ENCODE peak calls at places on chromosomes 11 and 22, in five cellular contexts. U is heart right ventricle, R is Caco-2, K is lung, T is stomach. J is an unnamed sample. For H3K36me3 and H3K9me3, the result is how much of the 10 kb centered on the place peaks cover.

GRCh38 chr11:107619926-107620325 is 29.0 kb downstream of the ELMOD1 start:
- DNase-seq in T (no peak), R (no peak), U (no peak), K (no peak), J (no peak)

GRCh38 chr22:24952837-24953293 is 349 bp downstream of the KIAA1671 start:
- DNase-seq in U (peak), R (peak), T (peak), K (peak), J (no peak)

GRCh38 chr11:102279641-102280170 is 37.6 kb upstream of the BIRC3 start:
- DNase-seq in R (peak), U (no peak), K (no peak), T (no peak), J (no peak)

GRCh38 chr11:111001986-111002616 is 243.4 kb upstream of the POU2AF2 start:
- DNase-seq in R (no peak), U (no peak), T (no peak), K (no peak), J (no peak)

GRCh38 chr22:27609411-27610029 is 192.0 kb downstream of the MN1 start:
- DNase-seq in K (no peak), T (no peak), R (no peak), U (no peak), J (peak)

GRCh38 chr22:41491379-41492100 is 22.6 kb downstream of the ACO2 start:
- DNase-seq in T (no peak), R (no peak), K (no peak), U (no peak), J (no peak)

GRCh38 chr11:129884581-129884980 is 10.8 kb downstream of the NFRKB start:
- DNase-seq in U (no peak), R (no peak), T (no peak), K (no peak), J (no peak)

GRCh38 chr11:70244698-70245097 is 25.8 kb upstream of the PPFIA1 start:
- DNase-seq in R (no peak), U (no peak), K (no peak), T (no peak), J (peak)

GRCh38 chr11:11332141-11332710 is 20.8 kb downstream of the CSNK2A3 start:
- DNase-seq in U (no peak), K (no peak), R (no peak), T (no peak), J (no peak)

GRCh38 chr11:124470516-124471231 is 25.2 kb upstream of the OR8B8 start:
- DNase-seq in T (no peak), R (no peak), K (no peak), U (peak), J (no peak)

GRCh38 chr11:130476200-130476921 is 27.9 kb downstream of the ADAMTS15 start:
- DNase-seq in R (no peak), U (peak), T (no peak), K (no peak), J (no peak)

GRCh38 chr11:27904358-27905055 is 203.4 kb downstream of the KIF18A start:
- DNase-seq in K (no peak), T (no peak), R (no peak), U (no peak), J (no peak)

GRCh38 chr11:121936781-121937447 is 179.1 kb downstream of the BLID start:
- DNase-seq in K (no peak), U (no peak), R (no peak), T (no peak), J (no peak)

GRCh38 chr11:1086171-1087102 is 11.8 kb downstream of the MUC2 start:
- DNase-seq in U (no peak), R (no peak), K (no peak), T (peak), J (no peak)

GRCh38 chr22:21652547-21653545 is 10.7 kb downstream of the SDF2L1 start:
- DNase-seq in K (no peak), T (no peak), U (no peak), R (no peak), J (no peak)

GRCh38 chr22:27685515-27685914 is 116.0 kb downstream of the MN1 start:
- DNase-seq in R (no peak), U (peak), K (no peak), T (peak), J (no peak)

GRCh38 chr22:42919199-42919598 is 62.1 kb upstream of the ARFGAP3 start:
- DNase-seq in U (no peak), K (no peak), R (no peak), T (no peak), J (no peak)

GRCh38 chr11:123773026-123773425 is 18.7 kb upstream of the OR6X1 start:
- DNase-seq in R (no peak), K (no peak), U (no peak), T (no peak), J (no peak)

GRCh38 chr11:32379714-32380113 is 55.6 kb downstream of the WT1 start:
- DNase-seq in R (no peak), K (no peak), U (no peak), T (no peak), J (no peak)

GRCh38 chr11:129412501-129412900 is 36.9 kb downstream of the BARX2 start:
- DNase-seq in T (peak), K (no peak), U (no peak), R (peak), J (no peak)

GRCh38 chr22:26431151-26431995 is 2.3 kb downstream of the ASPHD2 start:
- DNase-seq in U (no peak), T (no peak), K (no peak), R (no peak), J (no peak)

GRCh38 chr11:129950319-129951034 is 52.2 kb downstream of the PRDM10 start:
- DNase-seq in T (no peak), K (peak), R (no peak), U (peak), J (no peak)

DNA sequence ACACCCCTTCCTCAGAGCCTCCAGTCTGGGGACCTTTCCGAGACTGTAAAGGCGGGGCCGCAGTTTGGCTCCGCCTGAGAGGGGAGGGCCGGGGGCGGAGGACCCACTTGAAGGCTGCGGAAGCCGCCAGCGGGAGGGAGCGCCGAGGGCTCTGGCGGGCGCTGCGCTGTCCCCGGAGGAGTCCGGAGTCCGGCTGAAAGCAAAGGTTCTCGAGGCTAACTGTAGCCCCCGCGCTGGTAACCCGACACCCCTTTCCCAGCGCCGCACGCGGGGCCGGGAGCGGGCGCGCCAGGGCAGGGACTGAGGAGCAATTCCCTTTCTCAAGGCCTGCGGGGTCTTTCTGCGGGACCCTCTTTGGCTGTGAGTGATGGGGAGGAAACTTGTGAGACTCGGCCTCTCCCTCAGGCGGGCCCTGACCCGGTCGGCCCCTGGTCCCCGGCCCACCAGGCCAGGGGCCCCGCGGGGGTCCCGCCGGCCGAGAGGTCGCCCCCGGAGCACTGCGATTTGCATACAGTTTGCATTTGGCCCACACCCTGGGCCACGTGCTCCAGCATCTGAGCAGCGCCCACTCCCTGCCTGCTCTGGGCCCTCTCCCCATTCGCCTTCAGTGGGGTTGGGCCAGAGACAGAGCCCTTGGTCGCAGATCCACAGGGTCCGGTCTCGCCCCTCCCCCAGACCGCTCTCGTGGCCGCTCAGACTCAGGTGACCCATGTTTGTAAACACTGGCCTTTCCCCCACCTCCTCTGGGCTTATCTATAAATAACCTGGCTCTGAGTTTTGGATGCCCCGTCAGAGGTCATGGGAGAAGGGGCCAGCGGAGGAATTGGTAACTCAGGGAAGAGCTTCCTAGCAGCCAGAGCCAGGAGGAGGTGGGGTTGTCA is 519 bp upstream of the ART5 start:
- DNase-seq in K (peak), R (peak), U (peak), T (peak), J (peak)
- TF ChIP-seq CTCF in K (no peak), R (no peak), U (no peak), T (no peak), J (no peak)

GRCh38 chr22:30092686-30093085 is 12.4 kb downstream of the HORMAD2 start:
- DNase-seq in K (no peak), U (no peak), R (no peak), T (no peak), J (no peak)
- H3K36me3 ChIP-seq in K (under half), U (under half), R (under half), T (under half), J (under half)

GRCh38 chr11:41146326-41146725 is 313.1 kb downstream of the LRRC4C start:
- DNase-seq in T (no peak), K (no peak), U (no peak), R (no peak), J (no peak)
- H3K9me3 ChIP-seq in T (under half), K (under half), U (under half), R (under half), J (under half)

GRCh38 chr22:28743852-28744251 is 2.0 kb downstream of the HSCB start:
- DNase-seq in T (no peak), U (no peak), R (no peak), K (no peak), J (no peak)

GRCh38 chr22:28736296-28737155 is 5.1 kb downstream of the CHEK2 start:
- DNase-seq in R (no peak), K (no peak), T (no peak), U (no peak), J (no peak)

GRCh38 chr22:28741200-28741757 is 341 bp downstream of the CHEK2 start:
- DNase-seq in U (no peak), R (no peak), K (no peak), T (no peak), J (no peak)

GRCh38 chr22:28742562-28742962 is 723 bp downstream of the HSCB start:
- DNase-seq in T (no peak), K (no peak), U (no peak), R (peak), J (no peak)

GRCh38 chr22:28741758-28742561 is at the start of the genes CHEK2 and HSCB:
- DNase-seq in R (peak), U (peak), K (peak), T (peak), J (peak)
- TF ChIP-seq CTCF in R (peak), U (no peak), K (no peak), T (no peak), J (no peak)

GRCh38 chr11:16859651-16860050 is 121.2 kb downstream of the C11orf58 start:
- DNase-seq in U (no peak), T (no peak), K (no peak), R (peak), J (no peak)

GRCh38 chr11:16862733-16863132 is 124.3 kb downstream of the C11orf58 start:
- DNase-seq in R (peak), U (no peak), K (no peak), T (no peak), J (no peak)

GRCh38 chr11:16860632-16861031 is 122.2 kb downstream of the C11orf58 start:
- DNase-seq in R (no peak), T (no peak), U (no peak), K (no peak), J (no peak)

GRCh38 chr11:16863382-16863781 is 124.9 kb downstream of the C11orf58 start:
- DNase-seq in R (peak), U (peak), T (no peak), K (no peak), J (no peak)

DNA sequence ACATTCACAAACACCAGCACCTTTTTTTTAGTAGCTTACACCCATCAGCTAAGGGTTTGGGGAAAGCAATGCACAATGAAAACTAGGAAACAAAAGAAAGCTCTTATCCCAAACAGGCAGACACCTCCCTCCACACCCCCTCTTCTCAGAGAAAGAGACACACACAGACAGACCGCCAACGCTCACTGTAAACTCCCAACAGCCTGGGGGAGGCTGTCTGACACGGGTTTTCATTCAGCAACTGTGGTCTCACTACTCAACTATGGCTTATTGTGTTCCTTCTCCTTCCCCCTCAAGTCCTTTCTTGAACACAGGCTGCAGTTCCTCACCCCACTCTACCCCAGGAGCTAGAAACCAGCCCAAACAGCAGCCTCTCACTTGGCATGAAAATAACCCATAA is 123.4 kb downstream of the C11orf58 start:
- DNase-seq in R (no peak), U (no peak), K (no peak), T (no peak), J (no peak)
- H3K36me3 ChIP-seq in R (under half), U (under half), K (under half), T (under half), J (under half)

GRCh38 chr11:95849087-95849825 is 59.0 kb downstream of the CEP57 start:
- DNase-seq in T (peak), K (no peak), R (peak), U (peak), J (peak)
- H3K9me3 ChIP-seq in T (under half), K (under half), R (under half), U (under half), J (under half)

GRCh38 chr11:76919887-76920746 is 59.4 kb downstream of the ACER3 start:
- DNase-seq in T (peak), U (peak), R (peak), K (peak), J (peak)
- TF ChIP-seq CTCF in T (peak), U (peak), R (peak), K (peak), J (peak)

GRCh38 chr11:72700026-72700610 is 25.9 kb upstream of the PDE2A start:
- DNase-seq in R (no peak), K (no peak), T (no peak), U (no peak), J (no peak)
- H3K36me3 ChIP-seq in R (under half), K (half or more), T (half or more), U (under half), J (under half)

DNA sequence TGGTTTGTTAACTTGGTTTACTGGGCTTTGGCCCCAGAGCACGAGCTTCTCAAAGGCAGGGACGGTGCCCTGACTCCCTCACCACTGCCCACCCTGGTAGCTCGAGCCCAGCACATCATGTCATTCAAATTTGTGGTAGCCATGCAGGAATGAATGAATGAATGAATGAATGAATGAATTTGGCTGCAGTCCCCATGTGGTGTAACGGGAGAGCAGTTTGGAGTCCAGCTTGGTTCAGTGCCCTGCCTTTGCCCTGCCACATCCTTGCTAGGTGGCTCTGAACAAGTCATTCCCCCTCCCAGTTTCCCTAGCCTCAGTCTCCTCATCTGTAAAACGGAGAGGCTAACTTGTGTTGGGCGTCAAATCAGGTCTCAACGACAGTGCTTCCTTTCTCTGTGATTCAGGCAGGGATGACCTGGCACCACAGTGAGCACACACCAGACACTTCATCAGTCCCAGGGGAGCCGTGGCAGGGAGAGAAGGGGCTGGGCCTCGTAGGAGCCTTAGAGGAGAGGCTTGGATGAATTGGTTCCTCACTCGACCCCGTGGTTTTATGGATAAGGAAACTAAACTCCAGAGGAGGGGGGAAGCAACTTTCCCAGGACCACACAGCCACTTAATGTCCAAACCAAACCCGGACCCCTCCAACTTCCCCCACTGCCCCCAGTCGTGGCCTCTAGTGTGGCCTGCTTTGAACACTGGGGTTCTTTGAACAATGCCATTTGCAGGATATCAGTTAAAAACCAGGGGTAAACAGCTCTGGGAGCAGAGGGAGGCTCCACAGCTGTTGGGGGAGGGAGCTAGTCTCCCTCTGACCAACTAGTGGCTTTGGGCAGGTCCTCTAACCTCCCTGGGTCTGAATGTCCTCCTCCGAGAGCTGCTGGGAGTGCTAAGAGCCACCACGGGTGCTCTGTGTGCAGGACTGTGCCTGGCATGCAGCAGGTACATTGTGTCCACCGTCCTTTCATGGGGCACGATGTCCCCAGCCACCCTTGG is 86.2 kb downstream of the CACNA1I start:
- DNase-seq in K (no peak), R (no peak), U (no peak), T (no peak), J (peak)
- H3K9me3 ChIP-seq in K (under half), R (under half), U (under half), T (under half), J (under half)

GRCh38 chr11:4751201-4751600 is 18.5 kb downstream of the OR51F1 start:
- DNase-seq in T (no peak), U (no peak), R (no peak), K (no peak), J (no peak)

GRCh38 chr11:4748435-4748834 is 21.3 kb downstream of the OR51F1 start:
- DNase-seq in R (no peak), T (no peak), K (no peak), U (no peak), J (no peak)
- TF ChIP-seq CTCF in R (no peak), T (no peak), K (no peak), U (no peak), J (no peak)